ENCODE peak calls at places on chromosomes 6 and 20, in eight cellular contexts. F is left ventricle myocardium inferior, C is ovary, Z is H1, N is lower lobe of right lung, W is nephron progenitor cell, X is spleen, R is OCI-LY7. O is an unnamed sample.

GRCh38 chr20:43844778-43845614 is 69.7 kb upstream of the TOX2 start:
- DNase-seq in F (peak), C (no peak), Z (peak), N (no peak), W (no peak), X (no peak), R (no peak), O (peak)

GRCh38 chr6:139757766-139758655 is 383.6 kb upstream of the CITED2 start:
- DNase-seq in F (no peak), C (peak), Z (no peak), N (no peak), W (no peak), X (no peak), R (no peak), O (no peak)

GRCh38 chr6:88868559-88868860 is 94.9 kb downstream of the RNGTT start:
- DNase-seq in F (no peak), C (no peak), Z (no peak), N (no peak), W (no peak), X (no peak), R (no peak), O (no peak)

GRCh38 chr6:130365166-130366010 is 429 bp upstream of the TMEM200A start:
- DNase-seq in F (peak), C (peak), Z (peak), N (peak), W (peak), X (peak), R (no peak), O (peak)

GRCh38 chr6:170210026-170210390 is 80.9 kb downstream of the DLL1 start:
- DNase-seq in F (no peak), C (no peak), Z (no peak), N (no peak), W (no peak), X (peak), R (no peak), O (no peak)

GRCh38 chr6:157281570-157281969 is 41.7 kb downstream of the TMEM242 start:
- DNase-seq in F (no peak), C (no peak), Z (no peak), N (no peak), W (no peak), X (no peak), R (peak), O (no peak)

GRCh38 chr6:118171852-118172251 is 264.8 kb downstream of the SLC35F1 start:
- DNase-seq in F (no peak), C (no peak), Z (no peak), N (no peak), W (no peak), X (no peak), R (no peak), O (no peak)

GRCh38 chr6:16519265-16520242 is 241.7 kb downstream of the ATXN1 start:
- DNase-seq in F (no peak), C (no peak), Z (no peak), N (no peak), W (no peak), X (no peak), R (no peak), O (no peak)

GRCh38 chr20:16575390-16576140 is 2.3 kb upstream of the KIF16B start:
- DNase-seq in F (no peak), C (no peak), Z (no peak), N (peak), W (no peak), X (no peak), R (peak), O (no peak)

GRCh38 chr20:2101935-2102584 is 433 bp downstream of the STK35 start:
- DNase-seq in F (peak), C (peak), Z (peak), N (peak), W (peak), X (peak), R (peak), O (peak)

GRCh38 chr6:158519354-158519753 is 40.5 kb upstream of the TMEM181 start:
- DNase-seq in F (no peak), C (no peak), Z (no peak), N (no peak), W (no peak), X (no peak), R (no peak), O (no peak)

GRCh38 chr20:32510120-32510600 is 75.0 kb downstream of the NOL4L start:
- DNase-seq in F (no peak), C (no peak), Z (no peak), N (no peak), W (no peak), X (no peak), R (no peak), O (no peak)

GRCh38 chr6:164344801-164345291 is 930.3 kb downstream of the QKI start:
- DNase-seq in F (no peak), C (no peak), Z (no peak), N (no peak), W (no peak), X (no peak), R (no peak), O (no peak)

GRCh38 chr6:138493413-138493812 is 5.9 kb downstream of the NHSL1 start:
- DNase-seq in F (no peak), C (no peak), Z (no peak), N (no peak), W (no peak), X (no peak), R (no peak), O (peak)

GRCh38 chr6:164998297-164998696 is 311.1 kb downstream of the C6orf118 start:
- DNase-seq in F (no peak), C (no peak), Z (no peak), N (no peak), W (no peak), X (no peak), R (no peak), O (no peak)

GRCh38 chr6:138387577-138388368 is 10.1 kb downstream of the SMIM28 start:
- DNase-seq in F (no peak), C (no peak), Z (no peak), N (no peak), W (no peak), X (no peak), R (no peak), O (no peak)

GRCh38 chr20:60250251-60250650 is 292.0 kb downstream of the CDH26 start:
- DNase-seq in F (no peak), C (no peak), Z (no peak), N (no peak), W (no peak), X (no peak), R (no peak), O (no peak)
- TF ChIP-seq CTCF in F (no peak), C (no peak), Z (no peak), N (no peak), W (no peak), X (no peak), R (no peak), O (no peak)

GRCh38 chr20:48910360-48910781 is 11.1 kb upstream of the ARFGEF2 start:
- DNase-seq in F (no peak), C (no peak), Z (no peak), N (no peak), W (no peak), X (no peak), R (no peak), O (no peak)

GRCh38 chr20:48916699-48917098 is 4.8 kb upstream of the ARFGEF2 start:
- DNase-seq in F (no peak), C (no peak), Z (no peak), N (no peak), W (no peak), X (no peak), R (no peak), O (no peak)

GRCh38 chr20:48909910-48910309 is 11.6 kb upstream of the ARFGEF2 start:
- DNase-seq in F (no peak), C (no peak), Z (no peak), N (no peak), W (no peak), X (no peak), R (no peak), O (no peak)

GRCh38 chr20:48908661-48909316 is 12.7 kb upstream of the ARFGEF2 start:
- DNase-seq in F (no peak), C (no peak), Z (no peak), N (no peak), W (no peak), X (no peak), R (no peak), O (no peak)

DNA sequence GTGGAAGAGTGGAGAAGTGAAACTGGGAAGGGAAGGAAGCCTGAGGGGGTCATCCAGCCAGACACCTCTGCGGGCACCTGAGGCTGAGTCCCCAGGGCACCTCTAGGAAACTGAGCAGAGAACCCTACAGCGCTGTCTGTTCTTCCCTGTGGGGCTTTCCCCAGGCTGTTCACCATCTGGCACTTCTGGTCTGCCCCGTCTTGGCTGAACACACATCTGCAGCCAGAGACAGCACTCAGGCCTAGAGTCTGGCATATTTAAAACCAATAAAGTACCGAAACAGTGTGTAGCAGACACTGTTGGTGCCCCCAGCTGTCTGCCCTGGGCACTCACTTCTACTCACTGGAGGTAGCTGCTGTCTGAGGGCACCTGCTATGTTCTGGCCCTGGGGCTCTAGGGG is 9.4 kb upstream of the ARFGEF2 start:
- DNase-seq in F (no peak), C (no peak), Z (no peak), N (no peak), W (no peak), X (peak), R (peak), O (no peak)
- TF ChIP-seq CTCF in F (no peak), C (no peak), Z (no peak), N (no peak), W (no peak), X (no peak), R (peak), O (no peak)

GRCh38 chr6:43277083-43277642 is 20.9 kb upstream of the SLC22A7 start:
- DNase-seq in F (no peak), C (no peak), Z (no peak), N (no peak), W (no peak), X (no peak), R (no peak), O (no peak)
- TF ChIP-seq CTCF in F (no peak), C (no peak), Z (no peak), N (no peak), W (no peak), X (no peak), R (no peak), O (no peak)

GRCh38 chr6:28347119-28347518 is 2.6 kb upstream of the ZKSCAN3 start:
- DNase-seq in F (no peak), C (no peak), Z (no peak), N (no peak), W (no peak), X (no peak), R (no peak), O (no peak)

GRCh38 chr6:28340310-28340709 is 4.4 kb upstream of the ZSCAN31 start:
- DNase-seq in F (no peak), C (no peak), Z (no peak), N (no peak), W (no peak), X (no peak), R (no peak), O (no peak)

GRCh38 chr6:28349344-28349891 is 329 bp upstream of the ZKSCAN3 start:
- DNase-seq in F (no peak), C (no peak), Z (no peak), N (no peak), W (no peak), X (no peak), R (no peak), O (no peak)

GRCh38 chr6:28345201-28345600 is 4.5 kb upstream of the ZKSCAN3 start:
- DNase-seq in F (no peak), C (no peak), Z (no peak), N (no peak), W (no peak), X (no peak), R (no peak), O (no peak)

DNA sequence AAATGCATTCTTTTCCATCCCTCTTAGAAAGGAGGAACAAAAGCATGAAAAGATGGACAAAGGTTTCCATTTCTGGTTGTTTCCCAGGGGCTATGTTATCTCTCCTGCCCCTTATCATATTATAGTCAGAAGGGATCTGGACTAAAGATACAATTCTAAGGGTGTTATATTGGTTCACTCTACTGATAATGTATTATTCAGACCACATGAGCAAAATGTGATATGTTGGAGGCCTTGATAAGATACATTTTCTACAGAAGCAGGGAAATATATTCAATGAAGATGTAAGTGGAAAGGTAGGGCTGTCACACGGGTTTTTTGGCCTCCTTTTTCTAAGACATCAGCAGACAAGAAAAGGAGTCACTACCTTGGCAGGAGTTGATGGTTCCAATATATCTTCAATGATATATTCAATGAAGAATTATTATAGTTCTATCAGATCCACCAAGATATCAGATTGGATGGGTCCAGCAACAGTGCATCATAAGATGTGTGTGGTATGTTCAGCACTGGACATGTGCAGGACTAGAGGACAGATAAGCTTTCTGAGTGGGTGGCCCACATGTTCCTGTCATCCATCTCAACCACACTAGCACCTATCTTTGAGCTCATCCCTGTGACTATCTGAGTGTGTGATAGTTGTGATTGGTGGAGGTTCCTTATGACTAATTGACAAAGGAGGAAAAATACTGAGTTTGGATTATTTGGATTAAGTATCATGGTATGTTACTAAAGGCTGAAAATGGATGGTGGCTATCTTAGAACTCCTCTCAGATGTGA is 5.7 kb upstream of the ZKSCAN3 start:
- DNase-seq in F (no peak), C (no peak), Z (no peak), N (no peak), W (no peak), X (no peak), R (no peak), O (no peak)
- TF ChIP-seq CTCF in F (no peak), C (no peak), Z (no peak), N (no peak), W (no peak), X (no peak), R (no peak), O (no peak)

GRCh38 chr20:35088231-35088794 is 4.3 kb downstream of the TRPC4AP start:
- DNase-seq in F (no peak), C (no peak), Z (no peak), N (no peak), W (no peak), X (no peak), R (no peak), O (no peak)
- TF ChIP-seq CTCF in F (no peak), C (no peak), Z (no peak), N (no peak), W (no peak), X (no peak), R (no peak), O (no peak)

GRCh38 chr20:24968278-24968677 is 19.2 kb downstream of the CST7 start:
- DNase-seq in F (no peak), C (no peak), Z (no peak), N (peak), W (no peak), X (peak), R (no peak), O (no peak)
- TF ChIP-seq CTCF in F (no peak), C (no peak), Z (no peak), N (no peak), W (no peak), X (no peak), R (no peak), O (no peak)

GRCh38 chr20:50790651-50791277 is 4.1 kb upstream of the BCAS4 start:
- DNase-seq in F (peak), C (peak), Z (peak), N (peak), W (peak), X (peak), R (peak), O (peak)

GRCh38 chr20:50792708-50793574 is 1.9 kb upstream of the BCAS4 start:
- DNase-seq in F (no peak), C (no peak), Z (no peak), N (no peak), W (peak), X (peak), R (no peak), O (no peak)

GRCh38 chr20:50794846-50795634 is at the start of gene BCAS4:
- DNase-seq in F (peak), C (peak), Z (peak), N (peak), W (peak), X (peak), R (peak), O (peak)

GRCh38 chr20:50797142-50797541 is 2.3 kb downstream of the BCAS4 start:
- DNase-seq in F (no peak), C (no peak), Z (no peak), N (no peak), W (no peak), X (no peak), R (no peak), O (no peak)

DNA sequence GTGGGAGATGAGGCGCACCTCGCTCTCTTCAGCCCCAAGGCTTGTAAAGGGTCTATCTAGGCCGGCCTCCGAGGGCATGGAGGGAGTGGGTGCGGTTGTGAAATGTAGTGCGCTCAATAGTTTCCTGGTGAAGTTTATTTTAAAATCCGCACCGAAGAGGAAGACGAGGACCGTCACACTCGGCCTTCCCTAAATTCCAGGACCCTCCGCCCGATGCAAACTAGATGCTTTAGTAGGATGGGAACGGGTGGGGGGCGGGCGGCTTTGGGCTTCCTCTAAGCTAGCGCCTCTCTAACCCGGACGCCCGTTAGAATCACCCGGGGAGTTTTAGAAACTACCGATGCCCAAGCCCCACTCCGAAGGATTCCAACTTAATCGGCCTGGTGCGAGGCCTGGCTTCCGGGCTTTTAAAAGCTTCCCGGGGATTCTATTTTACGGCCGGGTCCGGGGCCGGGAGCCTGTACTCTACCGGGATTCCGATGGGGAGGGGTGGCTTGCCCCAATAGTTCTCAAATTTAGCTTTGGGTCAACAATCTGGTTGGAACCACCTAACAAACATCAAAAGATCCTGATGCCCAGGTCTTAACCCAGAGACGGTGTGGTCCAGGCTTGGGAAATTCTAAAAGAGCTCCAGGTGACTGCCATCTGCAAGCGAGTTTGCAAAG is 548 bp upstream of the BCAS4 start:
- DNase-seq in F (no peak), C (peak), Z (no peak), N (peak), W (no peak), X (peak), R (peak), O (no peak)
- TF ChIP-seq CTCF in F (no peak), C (no peak), Z (no peak), N (no peak), W (peak), X (no peak), R (peak), O (no peak)

O was measured in AG09319.